ENCODE peak calls at places on chromosomes 16 and 17, in four cellular contexts. E is K562, Q is HepG2, F is GM12878. Z is an unnamed sample.

GRCh38 chr17:18259621-18260331 is 686 bp upstream of the MIEF2 start:
- DNase-seq in E (peak), F (no peak), Q (peak), Z (no peak)

GRCh38 chr17:57315061-57315851 is 58.9 kb downstream of the MSI2 start:
- DNase-seq in F (no peak), Q (no peak), E (no peak), Z (no peak)

GRCh38 chr16:85004587-85005205 is 6.6 kb downstream of the ZDHHC7 start:
- DNase-seq in Q (no peak), F (no peak), E (no peak), Z (no peak)

GRCh38 chr17:48484850-48485249 is 46.0 kb downstream of the HOXB1 start:
- DNase-seq in Q (no peak), F (no peak), E (peak), Z (no peak)

GRCh38 chr17:39553326-39553945 is 54.3 kb downstream of the NEUROD2 start:
- DNase-seq in E (no peak), Q (no peak), F (no peak), Z (no peak)

GRCh38 chr16:29009050-29009837 is 24.4 kb downstream of the LAT start:
- DNase-seq in F (no peak), E (peak), Q (no peak), Z (no peak)

GRCh38 chr16:89701425-89702406 is at the start of gene SPATA2L:
- DNase-seq in F (peak), E (peak), Q (peak), Z (peak)

GRCh38 chr17:47862621-47863440 is 11.9 kb upstream of the SP6 start:
- DNase-seq in Q (no peak), E (no peak), F (no peak), Z (no peak)

GRCh38 chr17:5283531-5284315 is 1.6 kb downstream of the RABEP1 start:
- DNase-seq in F (no peak), Q (no peak), E (peak), Z (no peak)

DNA sequence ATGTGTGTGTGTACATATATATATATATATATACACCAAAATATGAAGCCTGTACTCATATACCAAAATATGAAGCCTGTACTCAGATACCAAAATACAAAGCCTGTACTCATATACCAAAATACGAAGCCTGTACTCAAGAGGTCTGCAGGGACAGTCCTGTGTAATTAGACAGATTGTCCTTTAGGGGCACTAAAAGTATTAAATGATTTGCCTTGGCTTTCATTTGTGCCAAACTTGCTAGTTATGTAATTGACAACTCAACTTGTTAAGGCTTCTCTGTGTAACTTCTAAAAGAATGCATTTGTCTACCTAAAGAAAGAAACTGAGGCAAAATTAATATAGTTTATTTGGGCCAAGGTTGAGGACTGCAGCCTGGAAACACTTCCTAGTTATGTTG is 30.8 kb upstream of the DHX40 start:
- DNase-seq in E (no peak), Q (peak), F (no peak), Z (peak)
- TF ChIP-seq FOXM1 in E (no peak), Q (no peak), F (no peak), Z (no peak)

GRCh38 chr17:81052199-81052997 is 17.4 kb downstream of the BAIAP2 start:
- DNase-seq in E (no peak), F (no peak), Q (no peak), Z (no peak)
- TF ChIP-seq TARDBP in E (no peak), F (no peak), Q (no peak), Z (no peak)

DNA sequence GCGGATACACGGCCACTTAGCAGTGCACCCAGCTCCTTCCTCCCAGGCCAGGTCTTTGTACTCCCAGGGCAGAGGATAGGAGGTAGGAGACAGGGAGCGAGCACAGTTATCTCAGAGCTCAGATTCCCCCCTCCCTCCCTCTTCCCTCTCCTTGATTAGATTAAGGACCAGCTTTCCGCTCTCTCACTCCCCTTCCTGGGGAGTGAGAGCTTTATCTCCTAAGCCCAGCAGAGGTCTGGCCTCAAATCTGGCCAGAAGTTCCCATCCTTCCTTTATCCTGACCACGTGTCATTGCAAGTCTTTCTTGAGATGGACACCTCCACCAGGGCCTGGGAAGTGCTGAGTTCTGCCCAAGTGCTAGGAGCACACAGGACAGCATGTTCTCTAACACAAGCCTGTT is 5.1 kb downstream of the ARL4D start:
- DNase-seq in E (peak), F (no peak), Q (no peak), Z (no peak)
- TF ChIP-seq FOXM1 in E (no peak), F (no peak), Q (no peak), Z (no peak)

GRCh38 chr17:31715436-31715835 is 143.6 kb downstream of the COPRS start:
- DNase-seq in E (no peak), Q (no peak), F (no peak), Z (no peak)
- TF ChIP-seq TARDBP in E (no peak), Q (no peak), F (no peak), Z (no peak)

DNA sequence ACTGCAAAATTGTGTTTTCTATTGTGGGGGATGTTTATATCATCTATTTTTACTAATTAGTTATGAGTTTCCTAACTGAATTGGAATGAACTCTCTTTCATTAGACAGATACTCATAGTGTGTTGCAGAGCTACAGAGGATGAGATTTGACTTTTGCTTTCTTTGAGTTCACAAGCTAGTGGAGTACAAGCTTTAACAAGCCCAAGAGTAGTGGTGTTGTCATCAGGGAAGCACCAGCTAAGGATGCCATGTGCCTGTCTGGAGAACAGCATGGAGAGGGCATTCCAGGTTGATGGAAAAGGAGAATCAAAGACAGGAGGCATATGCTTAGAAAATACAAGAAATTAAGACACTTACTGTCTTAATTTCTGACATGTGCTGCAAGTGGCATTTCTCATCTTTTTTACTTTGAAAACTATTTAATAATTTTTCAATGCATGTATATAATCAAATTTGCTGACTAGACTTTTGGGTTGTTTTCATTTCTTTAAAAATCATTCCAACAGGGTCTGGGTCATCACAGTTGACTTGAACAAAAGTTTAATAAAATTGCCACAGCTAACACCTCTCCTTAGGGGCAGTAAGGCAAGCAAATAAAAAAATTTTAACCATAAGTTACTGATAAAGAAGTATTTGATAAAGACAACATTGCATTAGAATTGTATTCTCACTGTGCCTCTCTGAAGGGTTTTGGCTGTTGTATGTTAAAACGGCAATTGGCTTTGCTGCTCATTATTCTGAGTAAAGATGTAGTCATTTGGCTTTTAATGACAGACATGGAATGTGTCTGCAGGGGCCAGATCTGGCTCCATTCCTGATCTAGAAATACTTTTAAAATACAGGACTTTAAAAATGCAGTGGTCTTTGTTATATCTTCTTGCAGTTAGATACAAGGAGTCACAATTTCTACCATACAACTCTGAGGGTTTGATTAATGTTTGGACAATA is 323.7 kb upstream of the CDH11 start:
- DNase-seq in Q (no peak), E (no peak), F (no peak), Z (no peak)
- TF ChIP-seq FOXM1 in Q (no peak), E (no peak), F (no peak), Z (no peak)

DNA sequence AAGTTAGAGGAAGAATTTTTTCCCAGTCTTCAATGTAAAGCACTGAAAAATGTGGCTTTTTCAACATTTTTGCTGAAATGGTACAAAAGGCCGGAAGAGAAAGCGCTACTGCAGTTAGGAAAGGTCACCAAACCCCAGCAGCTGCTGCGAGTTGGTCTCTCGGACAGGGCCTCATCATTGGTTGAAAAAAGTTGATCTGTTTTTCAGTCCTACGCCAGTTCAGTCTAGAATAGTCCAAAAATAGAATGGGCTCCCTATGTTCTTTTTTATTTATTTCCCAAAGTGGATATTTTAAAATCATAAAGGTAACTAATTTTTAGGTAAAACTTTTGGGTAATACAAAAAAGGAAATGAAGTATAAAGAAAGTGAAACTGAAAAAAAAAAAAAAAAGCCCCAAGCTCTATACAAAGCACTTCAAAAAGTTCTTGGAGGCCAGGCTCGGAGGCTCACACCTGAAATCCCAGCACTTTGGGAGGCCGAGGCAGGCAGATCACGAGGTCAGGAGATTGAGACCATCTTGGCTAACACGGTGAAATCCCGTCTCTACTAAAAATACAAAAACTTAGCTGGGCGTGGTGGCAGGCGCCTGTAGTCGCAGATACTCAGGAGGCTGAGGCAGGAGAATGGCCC is 17.4 kb downstream of the ADAP2 start:
- DNase-seq in F (peak), E (no peak), Q (no peak), Z (no peak)
- TF ChIP-seq TARDBP in F (no peak), E (no peak), Q (no peak), Z (no peak)